ENCODE peak calls at places on chromosomes 2 and 18, in eight cellular contexts. One of them, this sample, is unnamed.

GRCh38 chr2:45169339-45170190 is 160.3 kb upstream of the SIX2 start:
- DNase-seq in MM.1S: peak
- DNase-seq in GM13976: peak
- DNase-seq in A549: peak
- DNase-seq in psoas muscle: peak
- DNase-seq in H1: peak
- DNase-seq in fibroblast of lung: no peak
- DNase-seq in spleen: no peak
- DNase-seq in this sample: peak

GRCh38 chr2:232501794-232502499 is 14.3 kb upstream of the ECEL1 start:
- DNase-seq in MM.1S: no peak
- DNase-seq in GM13976: no peak
- DNase-seq in A549: no peak
- DNase-seq in psoas muscle: no peak
- DNase-seq in H1: no peak
- DNase-seq in fibroblast of lung: no peak
- DNase-seq in spleen: no peak
- DNase-seq in this sample: no peak

GRCh38 chr2:201621293-201621999 is 21.9 kb downstream of the TMEM237 start:
- DNase-seq in MM.1S: no peak
- DNase-seq in GM13976: no peak
- DNase-seq in A549: no peak
- DNase-seq in psoas muscle: no peak
- DNase-seq in H1: no peak
- DNase-seq in fibroblast of lung: no peak
- DNase-seq in spleen: no peak
- DNase-seq in this sample: no peak

GRCh38 chr2:41853427-41854191 is 194.2 kb upstream of the PKDCC start:
- DNase-seq in MM.1S: peak
- DNase-seq in GM13976: peak
- DNase-seq in A549: peak
- DNase-seq in psoas muscle: no peak
- DNase-seq in H1: peak
- DNase-seq in fibroblast of lung: peak
- DNase-seq in spleen: no peak
- DNase-seq in this sample: no peak

GRCh38 chr2:84443477-84443876 is 15.6 kb downstream of the SUCLG1 start:
- DNase-seq in MM.1S: no peak
- DNase-seq in GM13976: no peak
- DNase-seq in A549: no peak
- DNase-seq in psoas muscle: no peak
- DNase-seq in H1: no peak
- DNase-seq in fibroblast of lung: peak
- DNase-seq in spleen: no peak
- DNase-seq in this sample: no peak

GRCh38 chr2:210459925-210460862 is 16.4 kb downstream of the LANCL1 start:
- DNase-seq in MM.1S: no peak
- DNase-seq in GM13976: no peak
- DNase-seq in A549: no peak
- DNase-seq in psoas muscle: no peak
- DNase-seq in H1: no peak
- DNase-seq in fibroblast of lung: no peak
- DNase-seq in spleen: no peak
- DNase-seq in this sample: no peak

GRCh38 chr2:203584784-203585183 is 49.7 kb upstream of the RAPH1 start:
- DNase-seq in MM.1S: no peak
- DNase-seq in GM13976: no peak
- DNase-seq in A549: no peak
- DNase-seq in psoas muscle: no peak
- DNase-seq in H1: no peak
- DNase-seq in fibroblast of lung: no peak
- DNase-seq in spleen: no peak
- DNase-seq in this sample: no peak

GRCh38 chr2:225806105-225806504 is 406.6 kb downstream of the NYAP2 start:
- DNase-seq in MM.1S: no peak
- DNase-seq in GM13976: no peak
- DNase-seq in A549: no peak
- DNase-seq in psoas muscle: no peak
- DNase-seq in H1: no peak
- DNase-seq in fibroblast of lung: peak
- DNase-seq in spleen: no peak
- DNase-seq in this sample: no peak

GRCh38 chr2:162694255-162694654 is 144.3 kb downstream of the KCNH7 start:
- DNase-seq in MM.1S: no peak
- DNase-seq in GM13976: no peak
- DNase-seq in A549: no peak
- DNase-seq in psoas muscle: no peak
- DNase-seq in H1: no peak
- DNase-seq in fibroblast of lung: no peak
- DNase-seq in spleen: no peak
- DNase-seq in this sample: no peak

GRCh38 chr2:126912201-126912600 is 13.5 kb downstream of the TEX51 start:
- DNase-seq in MM.1S: no peak
- DNase-seq in GM13976: no peak
- DNase-seq in A549: no peak
- DNase-seq in psoas muscle: no peak
- DNase-seq in H1: peak
- DNase-seq in fibroblast of lung: no peak
- DNase-seq in spleen: no peak
- DNase-seq in this sample: no peak

GRCh38 chr2:328761-329160 is 40.9 kb upstream of the ALKAL2 start:
- DNase-seq in MM.1S: no peak
- DNase-seq in GM13976: no peak
- DNase-seq in A549: no peak
- DNase-seq in psoas muscle: no peak
- DNase-seq in H1: no peak
- DNase-seq in fibroblast of lung: no peak
- DNase-seq in spleen: no peak
- DNase-seq in this sample: no peak

GRCh38 chr18:60372598-60372997 is at the start of gene MC4R:
- DNase-seq in MM.1S: no peak
- DNase-seq in GM13976: no peak
- DNase-seq in A549: peak
- DNase-seq in psoas muscle: no peak
- DNase-seq in H1: no peak
- DNase-seq in fibroblast of lung: peak
- DNase-seq in spleen: no peak
- DNase-seq in this sample: no peak

DNA sequence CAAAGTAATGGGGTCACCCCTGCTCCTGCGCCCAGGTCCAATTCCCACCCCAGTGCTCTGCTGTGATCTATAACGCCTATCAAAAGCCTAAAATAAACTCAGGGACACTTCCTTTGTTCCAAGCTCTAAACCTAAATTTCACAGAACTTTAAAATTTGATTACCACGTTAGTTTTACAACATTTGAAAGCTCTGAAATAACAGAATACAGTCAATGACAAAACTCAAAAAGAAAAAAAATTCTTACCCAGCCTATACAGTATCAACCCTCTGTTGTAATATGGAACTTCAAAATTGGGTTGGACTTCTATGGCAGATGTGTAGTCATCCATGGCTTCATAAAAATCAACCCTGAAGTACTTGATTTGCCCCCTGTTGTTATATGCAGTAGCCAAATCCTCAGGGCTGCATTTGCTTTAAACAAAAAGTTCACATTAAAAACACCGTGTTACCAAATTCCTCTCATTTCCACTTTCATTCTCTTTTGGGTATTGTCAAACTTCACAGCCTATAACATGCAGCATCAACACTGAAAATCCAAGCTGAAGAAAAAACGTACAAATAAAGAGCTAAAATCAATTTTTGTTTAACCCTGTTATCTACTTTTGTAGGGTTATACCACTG is 4.0 kb downstream of the TTC32 start:
- DNase-seq in MM.1S: no peak
- DNase-seq in GM13976: no peak
- DNase-seq in A549: no peak
- DNase-seq in psoas muscle: no peak
- DNase-seq in H1: no peak
- DNase-seq in fibroblast of lung: no peak
- DNase-seq in spleen: no peak
- DNase-seq in this sample: no peak
- TF ChIP-seq CTCF in MM.1S: no peak
- TF ChIP-seq CTCF in GM13976: no peak
- TF ChIP-seq CTCF in A549: no peak
- TF ChIP-seq CTCF in psoas muscle: no peak
- TF ChIP-seq CTCF in H1: no peak
- TF ChIP-seq CTCF in fibroblast of lung: no peak
- TF ChIP-seq CTCF in spleen: no peak
- TF ChIP-seq CTCF in this sample: no peak

DNA sequence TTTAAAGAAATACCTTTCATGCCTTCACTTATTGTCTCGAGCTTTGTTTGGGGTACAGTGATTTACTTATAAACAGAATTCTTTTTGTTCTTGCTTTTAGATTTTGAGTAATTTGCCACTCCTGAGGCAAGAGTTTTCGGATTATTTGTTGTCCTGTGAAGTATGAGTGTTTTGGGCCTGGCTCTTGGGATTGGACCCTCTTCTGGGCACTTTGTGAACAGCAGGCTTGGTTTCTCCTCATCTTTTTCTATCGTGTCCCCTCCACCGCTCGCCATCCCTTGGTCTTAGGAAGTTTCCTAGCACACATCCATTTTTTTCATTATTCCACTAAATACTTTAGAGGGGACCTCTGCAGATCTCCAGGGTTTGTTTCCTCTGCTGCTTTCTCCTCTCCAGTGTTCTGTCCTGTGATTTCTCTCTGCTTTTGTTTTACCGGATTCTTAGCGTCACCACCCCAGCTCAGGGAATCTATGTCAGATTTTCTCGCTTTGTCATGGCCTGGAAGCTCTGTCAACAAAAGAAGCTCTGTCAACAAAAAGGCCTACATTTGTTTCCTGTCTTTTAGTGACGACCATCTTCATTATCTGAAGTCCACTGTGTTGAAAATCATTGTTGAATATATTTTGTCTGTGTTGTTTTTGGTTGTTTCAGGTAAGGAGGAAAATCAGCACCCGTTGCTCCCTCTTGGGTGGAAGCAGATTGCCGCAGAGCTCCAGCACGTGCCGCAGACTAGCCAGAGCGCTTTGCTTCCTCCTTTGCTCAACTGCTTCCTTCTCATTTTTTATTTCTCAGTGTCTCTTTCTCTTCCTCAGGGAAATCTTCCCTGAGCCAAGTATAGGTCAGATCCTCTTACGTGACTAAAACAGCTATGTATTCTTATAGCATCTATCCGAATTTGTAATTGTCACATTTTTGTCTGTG is 27.8 kb downstream of the ANKRD62 start:
- DNase-seq in MM.1S: no peak
- DNase-seq in GM13976: no peak
- DNase-seq in A549: no peak
- DNase-seq in psoas muscle: no peak
- DNase-seq in H1: peak
- DNase-seq in fibroblast of lung: no peak
- DNase-seq in spleen: no peak
- DNase-seq in this sample: no peak
- TF ChIP-seq CTCF in MM.1S: peak
- TF ChIP-seq CTCF in GM13976: no peak
- TF ChIP-seq CTCF in A549: peak
- TF ChIP-seq CTCF in psoas muscle: peak
- TF ChIP-seq CTCF in H1: peak
- TF ChIP-seq CTCF in fibroblast of lung: peak
- TF ChIP-seq CTCF in spleen: no peak
- TF ChIP-seq CTCF in this sample: no peak

GRCh38 chr18:75377975-75378673 is 49.4 kb downstream of the SMIM21 start:
- DNase-seq in MM.1S: no peak
- DNase-seq in GM13976: no peak
- DNase-seq in A549: no peak
- DNase-seq in psoas muscle: no peak
- DNase-seq in H1: no peak
- DNase-seq in fibroblast of lung: no peak
- DNase-seq in spleen: no peak
- DNase-seq in this sample: no peak

GRCh38 chr18:75377258-75377657 is 50.2 kb downstream of the SMIM21 start:
- DNase-seq in MM.1S: no peak
- DNase-seq in GM13976: no peak
- DNase-seq in A549: no peak
- DNase-seq in psoas muscle: no peak
- DNase-seq in H1: no peak
- DNase-seq in fibroblast of lung: peak
- DNase-seq in spleen: no peak
- DNase-seq in this sample: no peak

GRCh38 chr18:75374466-75374865 is 53.0 kb downstream of the SMIM21 start:
- DNase-seq in MM.1S: no peak
- DNase-seq in GM13976: no peak
- DNase-seq in A549: no peak
- DNase-seq in psoas muscle: no peak
- DNase-seq in H1: no peak
- DNase-seq in fibroblast of lung: peak
- DNase-seq in spleen: no peak
- DNase-seq in this sample: no peak

GRCh38 chr18:75376004-75376403 is 51.5 kb downstream of the SMIM21 start:
- DNase-seq in MM.1S: no peak
- DNase-seq in GM13976: no peak
- DNase-seq in A549: no peak
- DNase-seq in psoas muscle: no peak
- DNase-seq in H1: no peak
- DNase-seq in fibroblast of lung: no peak
- DNase-seq in spleen: no peak
- DNase-seq in this sample: no peak

DNA sequence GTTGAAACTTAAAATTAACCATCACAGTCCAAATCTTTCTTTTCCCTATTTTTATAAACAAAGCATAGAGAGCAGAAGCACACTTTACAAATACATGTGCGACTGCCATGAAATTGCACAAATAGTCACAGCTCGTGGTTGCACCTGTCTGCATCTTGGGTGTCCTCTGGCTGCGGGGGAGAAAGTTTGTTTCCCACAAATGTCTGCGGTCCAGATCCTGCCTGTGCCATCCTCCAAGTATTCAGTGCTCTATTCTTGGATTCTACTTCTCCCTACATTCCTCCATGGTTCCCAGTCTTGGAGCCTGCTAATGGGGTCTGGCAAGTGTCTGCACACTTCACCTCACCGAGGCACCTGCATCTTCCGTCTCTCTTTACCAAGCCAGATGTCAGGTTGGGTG is 52.2 kb downstream of the SMIM21 start:
- DNase-seq in MM.1S: no peak
- DNase-seq in GM13976: no peak
- DNase-seq in A549: no peak
- DNase-seq in psoas muscle: no peak
- DNase-seq in H1: no peak
- DNase-seq in fibroblast of lung: no peak
- DNase-seq in spleen: no peak
- DNase-seq in this sample: no peak
- TF ChIP-seq CTCF in MM.1S: no peak
- TF ChIP-seq CTCF in GM13976: no peak
- TF ChIP-seq CTCF in A549: no peak
- TF ChIP-seq CTCF in psoas muscle: no peak
- TF ChIP-seq CTCF in H1: no peak
- TF ChIP-seq CTCF in fibroblast of lung: no peak
- TF ChIP-seq CTCF in spleen: no peak
- TF ChIP-seq CTCF in this sample: no peak

DNA sequence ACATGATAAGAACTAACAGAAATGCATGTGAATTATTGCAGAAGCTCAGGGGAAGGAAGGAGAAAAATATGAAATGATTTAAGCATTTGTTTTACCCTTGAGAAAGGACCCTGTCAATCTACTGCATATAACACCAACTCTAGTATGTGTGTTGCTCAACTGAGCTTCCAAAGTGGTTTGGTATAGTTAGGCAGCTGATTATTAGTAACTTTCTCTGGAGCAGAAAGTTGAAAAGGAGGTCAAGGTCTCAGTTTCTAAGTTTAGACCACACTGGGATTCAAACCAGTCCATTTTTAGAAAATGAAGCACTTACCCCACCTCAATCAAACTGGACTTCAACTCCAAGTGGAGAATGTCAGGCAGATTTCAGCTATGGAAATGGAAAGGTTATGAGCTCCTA is 123.3 kb upstream of the CDC42EP3 start:
- DNase-seq in MM.1S: no peak
- DNase-seq in GM13976: no peak
- DNase-seq in A549: no peak
- DNase-seq in psoas muscle: no peak
- DNase-seq in H1: no peak
- DNase-seq in fibroblast of lung: peak
- DNase-seq in spleen: no peak
- DNase-seq in this sample: no peak
- TF ChIP-seq CTCF in MM.1S: no peak
- TF ChIP-seq CTCF in GM13976: no peak
- TF ChIP-seq CTCF in A549: no peak
- TF ChIP-seq CTCF in psoas muscle: no peak
- TF ChIP-seq CTCF in H1: no peak
- TF ChIP-seq CTCF in fibroblast of lung: no peak
- TF ChIP-seq CTCF in spleen: no peak
- TF ChIP-seq CTCF in this sample: no peak